ENCODE peak calls at places on chromosomes 16 and 17, in seven cellular contexts. J is choroid plexus epithelial cell, V is Caco-2, I is uterus, F is endothelial cell of umbilical vein, U is heart left ventricle, O is mammary epithelial cell. D is an unnamed sample.

GRCh38 chr16:66238696-66239095 is 127.8 kb upstream of the CDH5 start:
- DNase-seq in J (no peak), V (no peak), I (no peak), F (no peak), U (no peak), O (no peak), D (no peak)

GRCh38 chr16:20004931-20005330 is 68.8 kb downstream of the GPR139 start:
- DNase-seq in J (no peak), V (no peak), I (no peak), F (no peak), U (no peak), O (no peak), D (no peak)

GRCh38 chr17:16818340-16818739 is 128.3 kb downstream of the CCDC144A start:
- DNase-seq in J (no peak), V (no peak), I (no peak), F (no peak), U (no peak), O (no peak), D (no peak)

GRCh38 chr16:89308391-89309333 is 91.2 kb downstream of the ZNF778 start:
- DNase-seq in J (no peak), V (no peak), I (no peak), F (no peak), U (peak), O (no peak), D (no peak)

GRCh38 chr17:4485676-4486646 is 12.7 kb upstream of the SPNS2 start:
- DNase-seq in J (no peak), V (no peak), I (no peak), F (no peak), U (peak), O (no peak), D (peak)

GRCh38 chr17:1612400-1612799 is 16.2 kb downstream of the SLC43A2 start:
- DNase-seq in J (no peak), V (no peak), I (no peak), F (peak), U (no peak), O (no peak), D (no peak)

GRCh38 chr16:82011199-82011641 is at the start of gene SDR42E1:
- DNase-seq in J (peak), V (peak), I (no peak), F (no peak), U (no peak), O (peak), D (peak)

GRCh38 chr17:335691-336090 is 16.9 kb downstream of the RPH3AL start:
- DNase-seq in J (no peak), V (no peak), I (no peak), F (no peak), U (no peak), O (no peak), D (peak)

GRCh38 chr17:55430531-55431228 is 9.0 kb upstream of the MMD start:
- DNase-seq in J (no peak), V (no peak), I (no peak), F (no peak), U (no peak), O (no peak), D (no peak)

GRCh38 chr17:66541461-66542182 is 239.2 kb downstream of the PRKCA start:
- DNase-seq in J (peak), V (no peak), I (no peak), F (no peak), U (no peak), O (peak), D (no peak)

GRCh38 chr17:77471984-77472836 is 331.4 kb downstream of the SEC14L1 start:
- DNase-seq in J (peak), V (no peak), I (peak), F (peak), U (no peak), O (peak), D (no peak)

GRCh38 chr17:77409282-77410161 is 268.8 kb downstream of the SEC14L1 start:
- DNase-seq in J (peak), V (no peak), I (peak), F (no peak), U (peak), O (peak), D (peak)

GRCh38 chr17:19380551-19381284 is 2.4 kb downstream of the MAPK7 start:
- DNase-seq in J (no peak), V (no peak), I (peak), F (no peak), U (no peak), O (no peak), D (no peak)

GRCh38 chr17:50689956-50690886 is 17.5 kb downstream of the ANKRD40 start:
- DNase-seq in J (no peak), V (peak), I (no peak), F (no peak), U (no peak), O (peak), D (no peak)

GRCh38 chr17:43902190-43902589 is 5.1 kb downstream of the MPP2 start:
- DNase-seq in J (no peak), V (no peak), I (no peak), F (no peak), U (no peak), O (no peak), D (no peak)

GRCh38 chr16:81636298-81636960 is 142.7 kb upstream of the PLCG2 start:
- DNase-seq in J (peak), V (no peak), I (no peak), F (no peak), U (no peak), O (no peak), D (no peak)

GRCh38 chr17:17849147-17849820 is 12.5 kb upstream of the SREBF1 start:
- DNase-seq in J (peak), V (no peak), I (peak), F (no peak), U (peak), O (no peak), D (peak)

GRCh38 chr16:616771-617586 is 13.8 kb upstream of the WFIKKN1 start:
- DNase-seq in J (no peak), V (no peak), I (no peak), F (no peak), U (no peak), O (no peak), D (peak)

GRCh38 chr16:84844049-84844350 is 24.2 kb downstream of the CRISPLD2 start:
- DNase-seq in J (no peak), V (no peak), I (no peak), F (no peak), U (no peak), O (no peak), D (peak)

GRCh38 chr17:2906907-2907306 is 110.7 kb downstream of the RAP1GAP2 start:
- DNase-seq in J (no peak), V (no peak), I (no peak), F (no peak), U (no peak), O (no peak), D (no peak)

GRCh38 chr17:50708050-50709000 is 611 bp upstream of the ANKRD40 start:
- DNase-seq in J (peak), V (no peak), I (no peak), F (peak), U (no peak), O (no peak), D (no peak)

GRCh38 chr17:76240461-76241204 is at the start of gene RNF157:
- DNase-seq in J (peak), V (peak), I (peak), F (peak), U (peak), O (no peak), D (peak)

GRCh38 chr17:32483451-32484019 is 3.3 kb upstream of the CDK5R1 start:
- DNase-seq in J (peak), V (no peak), I (peak), F (peak), U (peak), O (no peak), D (peak)

GRCh38 chr16:882256-882655 is 81.7 kb upstream of the GNG13 start:
- DNase-seq in J (no peak), V (peak), I (no peak), F (no peak), U (no peak), O (no peak), D (peak)

GRCh38 chr17:50763716-50764450 is 3.4 kb downstream of the ANKRD40CL start:
- DNase-seq in J (no peak), V (peak), I (no peak), F (no peak), U (no peak), O (no peak), D (no peak)

GRCh38 chr16:4090476-4090875 is 25.8 kb downstream of the ADCY9 start:
- DNase-seq in J (no peak), V (no peak), I (no peak), F (peak), U (peak), O (no peak), D (no peak)

GRCh38 chr16:3195975-3196374 is 8.0 kb downstream of the OR1F1 start:
- DNase-seq in J (no peak), V (no peak), I (no peak), F (no peak), U (no peak), O (no peak), D (no peak)

GRCh38 chr17:38897176-38897575 is 27.3 kb downstream of the LASP1 start:
- DNase-seq in J (no peak), V (no peak), I (no peak), F (no peak), U (peak), O (no peak), D (peak)

GRCh38 chr17:41917957-41918391 is 777 bp downstream of the ACLY start:
- DNase-seq in J (no peak), V (no peak), I (peak), F (peak), U (peak), O (peak), D (peak)

GRCh38 chr17:80294653-80295052 is 34.0 kb downstream of the RNF213 start:
- DNase-seq in J (no peak), V (no peak), I (no peak), F (no peak), U (no peak), O (no peak), D (no peak)

GRCh38 chr17:81556175-81556691 is 4.1 kb upstream of the FAAP100 start:
- DNase-seq in J (peak), V (peak), I (no peak), F (no peak), U (peak), O (no peak), D (no peak)

GRCh38 chr17:77372444-77373297 is 231.9 kb downstream of the SEC14L1 start:
- DNase-seq in J (peak), V (no peak), I (peak), F (peak), U (peak), O (peak), D (peak)

GRCh38 chr17:46059457-46059856 is 60.4 kb downstream of the STH start:
- DNase-seq in J (no peak), V (no peak), I (no peak), F (no peak), U (no peak), O (no peak), D (no peak)

GRCh38 chr16:53041196-53041977 is 11.3 kb downstream of the CHD9NB start:
- DNase-seq in J (peak), V (peak), I (peak), F (peak), U (peak), O (peak), D (peak)

GRCh38 chr17:14760719-14761425 is 460.0 kb downstream of the HS3ST3B1 start:
- DNase-seq in J (no peak), V (no peak), I (no peak), F (no peak), U (no peak), O (no peak), D (no peak)

GRCh38 chr16:79747688-79748087 is 147.2 kb upstream of the MAF start:
- DNase-seq in J (no peak), V (no peak), I (no peak), F (no peak), U (no peak), O (no peak), D (no peak)

GRCh38 chr16:1941162-1941923 is 1.7 kb downstream of the MSRB1 start:
- DNase-seq in J (peak), V (no peak), I (no peak), F (no peak), U (no peak), O (no peak), D (no peak)

GRCh38 chr17:28900986-28901726 is 1.7 kb downstream of the DHRS13 start:
- DNase-seq in J (no peak), V (no peak), I (no peak), F (no peak), U (no peak), O (no peak), D (no peak)

GRCh38 chr16:89357055-89357454 is 133.3 kb downstream of the ANKRD11 start:
- DNase-seq in J (no peak), V (no peak), I (no peak), F (no peak), U (no peak), O (peak), D (no peak)

DNA sequence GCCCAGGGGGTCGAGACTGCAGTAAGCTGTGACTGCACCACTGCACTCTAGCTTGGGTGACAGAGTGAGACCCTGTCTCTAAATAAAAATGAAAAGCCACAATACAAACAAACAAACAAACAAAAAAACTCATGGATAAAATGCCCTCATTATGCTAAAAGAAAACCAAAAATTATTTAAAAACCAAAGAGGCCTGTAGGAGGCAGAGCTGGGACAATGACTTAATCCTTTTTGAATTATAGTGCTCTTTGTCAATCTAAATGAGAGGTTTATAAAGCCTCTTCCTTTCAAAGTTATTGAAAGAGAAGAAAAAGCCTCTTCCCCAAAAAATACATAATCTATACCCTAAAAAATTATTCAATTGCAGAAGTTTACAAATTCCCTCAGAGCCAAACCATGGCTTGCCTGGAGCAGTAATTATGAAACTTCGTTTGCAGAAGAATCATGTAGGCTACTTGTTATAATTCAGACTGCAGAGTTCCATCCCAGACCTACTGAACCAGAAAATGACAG is 18.5 kb downstream of the CRLF3 start:
- DNase-seq in J (no peak), V (no peak), I (no peak), F (no peak), U (no peak), O (no peak), D (no peak)
- TF ChIP-seq CTCF in J (peak), V (no peak), I (no peak), F (no peak), U (no peak), O (peak), D (no peak)

GRCh38 chr17:67625971-67626370 is 91.8 kb upstream of the NOL11 start:
- DNase-seq in J (no peak), V (no peak), I (no peak), F (no peak), U (no peak), O (no peak), D (no peak)
- TF ChIP-seq CTCF in J (no peak), V (no peak), I (no peak), F (no peak), U (no peak), O (no peak), D (no peak)

GRCh38 chr17:73838815-73839214 is 194.6 kb upstream of the SDK2 start:
- DNase-seq in J (no peak), V (no peak), I (no peak), F (no peak), U (no peak), O (no peak), D (no peak)

GRCh38 chr17:73840829-73841228 is 196.6 kb upstream of the SDK2 start:
- DNase-seq in J (no peak), V (no peak), I (no peak), F (no peak), U (no peak), O (no peak), D (no peak)

GRCh38 chr17:73835605-73836004 is 191.4 kb upstream of the SDK2 start:
- DNase-seq in J (no peak), V (no peak), I (no peak), F (no peak), U (no peak), O (no peak), D (no peak)

DNA sequence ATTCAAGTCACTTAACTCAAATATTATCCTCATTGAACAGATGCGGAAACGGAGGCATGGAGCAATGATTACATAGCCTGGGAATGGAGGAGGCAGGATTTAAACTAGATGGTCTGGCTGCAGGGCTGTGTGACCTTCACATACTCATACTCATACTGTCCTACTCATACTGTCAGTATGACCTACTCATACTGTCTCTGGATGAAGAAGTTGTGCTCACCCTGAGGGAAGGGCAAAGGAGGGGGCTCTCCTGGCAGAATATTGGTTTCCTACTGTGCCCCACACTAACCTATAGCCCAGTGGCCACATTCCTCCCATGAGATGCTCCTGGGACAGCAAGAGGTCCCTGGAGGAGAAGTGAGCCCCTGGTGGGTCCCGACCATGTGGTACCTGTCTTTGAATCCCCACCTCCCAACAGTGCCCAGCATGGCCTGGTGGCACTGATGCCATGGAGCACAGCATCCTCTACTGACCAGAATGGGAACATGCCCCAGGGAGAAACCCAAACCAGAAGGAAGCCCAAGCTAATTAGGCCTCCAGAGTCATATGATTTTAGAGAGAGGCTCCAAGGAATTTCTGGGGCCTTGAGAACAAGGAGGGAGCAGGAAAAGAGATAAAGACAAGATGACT is 197.3 kb upstream of the SDK2 start:
- DNase-seq in J (peak), V (no peak), I (no peak), F (no peak), U (no peak), O (no peak), D (no peak)
- TF ChIP-seq CTCF in J (peak), V (peak), I (no peak), F (no peak), U (peak), O (peak), D (peak)

GRCh38 chr16:29819506-29819905 is 756 bp upstream of the MVP start:
- DNase-seq in J (peak), V (no peak), I (no peak), F (no peak), U (no peak), O (peak), D (peak)
- TF ChIP-seq CTCF in J (peak), V (peak), I (no peak), F (no peak), U (no peak), O (peak), D (peak)

GRCh38 chr16:56525154-56525720 is 5.4 kb upstream of the BBS2 start:
- DNase-seq in J (peak), V (no peak), I (no peak), F (no peak), U (no peak), O (no peak), D (no peak)
- TF ChIP-seq CTCF in J (no peak), V (no peak), I (no peak), F (no peak), U (no peak), O (no peak), D (no peak)

DNA sequence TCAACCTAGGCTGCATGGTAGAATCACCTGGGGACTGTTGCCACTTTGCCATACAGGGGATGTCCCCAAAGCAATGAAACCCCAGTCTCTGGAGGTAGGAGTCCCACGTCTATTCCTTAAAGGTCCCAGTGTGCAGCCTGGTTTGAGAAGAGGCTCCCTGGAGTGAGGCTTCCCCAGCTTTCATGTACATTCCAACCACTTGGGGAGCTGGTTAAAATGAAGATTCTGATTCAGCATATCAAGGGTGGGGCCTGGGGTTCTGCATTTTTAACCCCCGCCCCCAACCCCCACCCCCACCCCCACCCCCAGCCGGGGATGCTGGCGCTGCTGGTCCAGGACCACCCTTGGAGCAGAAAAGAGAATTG is 241.2 kb downstream of the FOXL1 start:
- DNase-seq in J (peak), V (no peak), I (no peak), F (no peak), U (no peak), O (no peak), D (no peak)
- TF ChIP-seq CTCF in J (peak), V (peak), I (no peak), F (no peak), U (peak), O (peak), D (no peak)

DNA sequence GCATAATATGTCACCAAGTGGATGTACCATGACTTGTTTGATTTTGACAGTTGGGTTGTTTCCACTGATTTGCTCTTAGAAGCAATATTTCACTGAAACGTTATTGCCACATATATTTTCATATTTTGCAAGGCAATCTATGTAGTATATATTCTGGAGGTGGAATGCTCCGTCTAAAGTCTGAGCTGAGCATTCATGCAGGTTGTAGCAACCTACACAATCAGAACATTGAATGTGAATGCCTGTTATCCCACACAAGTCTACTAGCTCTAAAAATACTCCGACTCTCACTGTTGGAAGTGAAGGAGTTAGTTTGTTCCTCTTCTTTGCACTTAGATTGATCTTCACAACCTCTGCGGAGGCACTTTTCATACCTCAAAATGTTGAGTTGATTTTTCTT is 383.2 kb upstream of the EEF2KMT start:
- DNase-seq in J (no peak), V (no peak), I (no peak), F (no peak), U (no peak), O (no peak), D (no peak)
- TF ChIP-seq CTCF in J (no peak), V (no peak), I (no peak), F (no peak), U (no peak), O (no peak), D (no peak)

DNA sequence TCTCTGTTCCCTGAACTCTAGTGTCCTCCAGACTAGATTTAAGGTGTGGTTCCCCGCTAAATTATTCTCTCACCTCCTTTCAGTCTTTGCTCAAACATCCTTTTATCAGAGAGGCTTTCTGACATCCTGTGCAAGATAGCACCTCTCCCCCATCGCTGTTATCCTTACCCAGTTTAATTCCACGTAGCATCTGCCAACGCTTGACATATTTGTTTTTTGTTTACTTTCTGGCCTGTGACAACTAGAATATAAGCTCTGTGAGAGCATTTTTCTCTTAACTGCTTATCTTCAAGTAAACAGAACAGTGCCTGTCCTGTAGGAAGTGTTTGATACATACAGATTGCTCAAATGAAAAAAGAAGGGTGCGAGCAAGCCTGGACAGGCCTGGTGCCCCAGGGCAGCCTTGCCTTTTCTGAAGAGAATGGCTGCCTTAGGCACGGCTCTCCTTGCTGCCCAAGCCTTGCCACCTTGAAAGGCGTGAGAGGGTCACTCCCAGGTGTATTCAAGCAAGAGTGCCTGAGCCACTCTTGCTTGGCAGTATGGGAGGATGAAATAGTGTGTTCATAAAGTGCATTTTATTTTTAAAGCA is 9.7 kb downstream of the DYNLL2 start:
- DNase-seq in J (no peak), V (no peak), I (no peak), F (no peak), U (no peak), O (peak), D (no peak)
- TF ChIP-seq CTCF in J (no peak), V (no peak), I (no peak), F (no peak), U (no peak), O (no peak), D (no peak)